ENCODE peak calls at places on chromosomes 3 and 15, in nine cellular contexts. Y, O, A, K, B, Q, P, G and C are unnamed samples. For H3K27me3, the result is how much of the 10 kb centered on the place peaks cover.

GRCh38 chr3:89617706-89618105 is 510.3 kb downstream of the EPHA3 start:
- DNase-seq in A (no peak), Y (no peak), G (peak), K (no peak), O (peak), P (no peak), Q (no peak), B (no peak), C (no peak)

GRCh38 chr3:143060906-143061305 is 58.7 kb upstream of the CHST2 start:
- DNase-seq in Y (no peak), K (peak), Q (no peak), B (no peak), O (no peak), P (no peak), A (no peak), G (peak), C (no peak)

GRCh38 chr15:74869372-74869725 is 3.8 kb downstream of the SCAMP2 start:
- DNase-seq in O (peak), A (no peak), P (no peak), B (no peak), G (no peak), Y (no peak), Q (no peak), K (no peak), C (no peak)

GRCh38 chr3:96319176-96319575 is 495.2 kb upstream of the EPHA6 start:
- DNase-seq in B (no peak), Y (no peak), K (no peak), G (no peak), A (no peak), P (no peak), Q (peak), O (no peak), C (no peak)

GRCh38 chr3:50370594-50370993 is 11.3 kb upstream of the TMEM115 start:
- DNase-seq in Y (no peak), B (peak), K (no peak), G (no peak), A (peak), P (no peak), O (peak), Q (no peak), C (no peak)

GRCh38 chr15:90593469-90594158 is 63.9 kb downstream of the CRTC3 start:
- DNase-seq in B (no peak), P (no peak), Y (no peak), A (no peak), K (no peak), Q (no peak), G (no peak), O (no peak), C (no peak)

GRCh38 chr15:62244762-62245161 is 79.7 kb upstream of the C2CD4B start:
- DNase-seq in G (no peak), K (no peak), Q (peak), P (no peak), A (no peak), O (no peak), Y (no peak), B (no peak), C (no peak)

GRCh38 chr3:96266395-96267187 is 547.8 kb upstream of the EPHA6 start:
- DNase-seq in B (no peak), A (peak), K (no peak), Q (peak), O (peak), P (no peak), Y (no peak), G (peak), C (no peak)

GRCh38 chr15:56739474-56739873 is 6.2 kb upstream of the ZNF280D start:
- DNase-seq in O (no peak), P (no peak), K (no peak), G (no peak), B (no peak), A (no peak), Q (no peak), Y (no peak), C (no peak)

GRCh38 chr3:187210555-187211327 is 13.5 kb downstream of the RTP1 start:
- DNase-seq in O (no peak), K (no peak), B (no peak), Q (peak), G (no peak), P (no peak), A (no peak), Y (no peak), C (no peak)

GRCh38 chr3:185998136-185998535 is 60.3 kb upstream of the TRA2B start:
- DNase-seq in P (no peak), O (no peak), B (no peak), G (no peak), A (no peak), K (no peak), Y (no peak), Q (no peak), C (no peak)

GRCh38 chr15:90412356-90413194 is 24.5 kb downstream of the IQGAP1 start:
- DNase-seq in Q (peak), A (peak), Y (peak), P (no peak), B (peak), G (peak), K (no peak), O (peak), C (peak)

GRCh38 chr3:134378818-134379217 is 4.6 kb upstream of the AMOTL2 start:
- DNase-seq in Q (no peak), K (no peak), Y (peak), G (peak), A (peak), O (no peak), B (no peak), P (no peak), C (no peak)

GRCh38 chr3:138118863-138119766 is 3.7 kb upstream of the DZIP1L start:
- DNase-seq in A (peak), P (peak), G (peak), Y (peak), B (peak), K (peak), O (peak), Q (peak), C (peak)
- TF ChIP-seq CTCF in A (peak), P (peak), G (peak), Y (peak), B (peak), K (peak), O (peak), Q (peak), C (peak)

DNA sequence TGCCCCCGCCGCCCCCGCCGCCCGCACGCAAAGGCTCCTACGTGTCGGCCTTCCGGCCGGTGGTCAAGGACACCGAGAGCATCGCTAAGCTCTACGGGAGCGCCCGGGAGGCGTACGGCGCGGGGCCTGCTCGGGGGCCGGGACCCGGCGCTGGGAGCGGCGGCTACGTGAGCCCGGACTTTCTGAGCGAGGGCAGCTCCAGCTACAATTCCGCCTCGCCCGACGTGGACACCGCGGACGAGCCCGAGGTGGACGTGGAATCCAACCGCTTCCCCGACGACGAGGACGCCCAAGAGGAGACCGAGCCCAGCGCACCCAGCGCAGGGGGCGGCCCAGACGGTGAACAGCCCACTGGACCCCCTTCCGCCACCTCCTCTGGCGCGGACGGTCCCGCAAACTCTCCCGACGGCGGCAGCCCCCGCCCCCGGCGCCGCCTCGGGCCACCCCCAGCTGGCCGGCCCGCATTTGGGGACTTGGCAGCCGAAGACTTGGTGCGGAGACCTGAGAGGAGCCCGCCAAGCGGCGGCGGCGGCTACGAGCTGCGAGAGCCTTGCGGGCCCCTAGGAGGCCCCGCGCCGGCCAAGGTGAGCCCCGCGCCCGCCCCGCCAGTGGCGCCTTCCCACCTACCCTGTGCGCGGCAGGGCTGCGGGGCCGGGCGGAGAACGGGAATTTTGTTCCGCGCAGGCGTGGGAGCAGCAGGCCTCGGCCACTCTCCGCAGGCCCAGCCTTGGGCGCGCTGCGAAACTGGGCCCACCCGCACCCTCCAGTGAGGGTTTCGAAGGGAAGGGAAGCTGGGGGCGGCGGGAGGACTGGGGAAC is 2.5 kb downstream of the SKOR1 start:
- DNase-seq in A (no peak), Q (no peak), P (no peak), G (no peak), B (no peak), Y (no peak), O (no peak), K (no peak), C (no peak)
- H3K27me3 ChIP-seq in A (under half), Q (under half), P (half or more), G (half or more), B (half or more), Y (under half), O (half or more), K (under half), C (half or more)

GRCh38 chr3:111715911-111716523 is 120.9 kb upstream of the ZBED2 start:
- DNase-seq in O (peak), G (no peak), Q (peak), A (peak), Y (peak), P (no peak), B (peak), K (peak), C (peak)
- TF ChIP-seq CTCF in O (peak), G (peak), Q (peak), A (peak), Y (peak), P (peak), B (peak), K (peak), C (peak)

DNA sequence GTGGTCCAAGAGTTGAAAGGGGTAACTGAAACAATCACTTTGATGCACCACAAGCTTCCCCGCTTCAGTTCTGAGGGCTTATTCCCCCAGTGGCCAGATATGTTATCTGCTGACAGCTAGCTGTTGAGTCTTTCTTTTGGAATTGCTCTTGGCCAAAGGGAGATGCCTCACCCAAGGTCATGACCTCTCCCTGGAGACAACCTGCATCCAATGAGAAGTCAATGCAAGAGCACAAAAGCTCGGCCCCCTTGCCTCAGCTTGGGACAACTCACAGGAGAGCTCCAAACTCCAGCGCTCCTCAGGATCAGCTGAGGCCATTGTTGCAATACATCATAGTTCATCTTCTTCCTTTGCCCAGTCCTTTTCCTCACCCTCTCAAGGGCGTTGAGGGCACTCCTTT is 31.0 kb upstream of the THBS1 start:
- DNase-seq in A (no peak), P (no peak), G (no peak), B (no peak), K (no peak), Q (no peak), Y (no peak), O (no peak), C (no peak)
- H3K27me3 ChIP-seq in A (under half), P (under half), G (under half), B (under half), K (under half), Q (under half), Y (under half), O (under half), C (under half)

GRCh38 chr15:76330281-76330680 is 6.3 kb upstream of the ISL2 start:
- DNase-seq in Y (no peak), G (peak), P (no peak), O (peak), Q (peak), B (peak), K (no peak), A (peak), C (peak)
- TF ChIP-seq CTCF in Y (peak), G (peak), P (peak), O (peak), Q (peak), B (peak), K (no peak), A (peak), C (no peak)

GRCh38 chr3:54665201-54665600 is 262.7 kb downstream of the LRTM1 start:
- DNase-seq in O (no peak), K (no peak), A (no peak), Q (no peak), Y (no peak), B (no peak), G (no peak), P (no peak), C (no peak)
- H3K27me3 ChIP-seq in O (under half), K (under half), A (under half), Q (under half), Y (under half), B (under half), G (under half), P (under half), C (under half)